ENCODE peak calls at places on chromosomes 5 and 9, in six cellular contexts. M is stimulated activated CD8-positive, alpha-beta memory T cell treated with anti-CD3 and anti-CD28 coated beads, Interleukin-12 subunit alpha, Interleukin-12 subunit beta, amount 100 ng/mL, for 4 hours; H is memory B cell; V is H9; S is T-helper 2 cell; L is ACHN. I is an unnamed sample.

GRCh38 chr5:77145666-77146065 is 58.6 kb upstream of the ZBED3 start:
- DNase-seq in H (no peak), V (no peak), S (no peak), M (no peak), L (peak; percentile 20), I (no peak)

GRCh38 chr9:13083973-13084528 is 195.4 kb downstream of the MPDZ start:
- DNase-seq in V (no peak), H (no peak), S (no peak), M (no peak), L (no peak), I (no peak)

GRCh38 chr5:80990971-80991370 is 30.8 kb downstream of the RASGRF2 start:
- DNase-seq in S (no peak), M (no peak), L (no peak), H (no peak), V (peak; percentile 80), I (peak; percentile 22)

GRCh38 chr5:16550316-16550952 is 66.4 kb downstream of the RETREG1 start:
- DNase-seq in M (no peak), V (peak; percentile 68), L (peak; percentile 64), S (no peak), H (peak; percentile 17), I (peak; percentile 56)

GRCh38 chr5:151068571-151069197 is 12.2 kb downstream of the TNIP1 start:
- DNase-seq in S (no peak), H (peak; percentile 30), V (no peak), M (no peak), L (no peak), I (no peak)

GRCh38 chr9:89218040-89218928 is 39.7 kb upstream of the SHC3 start:
- DNase-seq in S (no peak), H (no peak), L (no peak), M (no peak), V (no peak), I (no peak)

GRCh38 chr5:134545070-134545868 is 19.8 kb downstream of the JADE2 start:
- DNase-seq in L (no peak), V (no peak), S (no peak), M (no peak), H (peak; percentile 40), I (no peak)

GRCh38 chr5:71697967-71698366 is 21.1 kb upstream of the CARTPT start:
- DNase-seq in V (peak; percentile 86), H (no peak), M (no peak), L (no peak), S (no peak), I (peak; percentile 79)

GRCh38 chr5:14726066-14726838 is 61.7 kb downstream of the OTULIN start:
- DNase-seq in H (no peak), V (no peak), M (no peak), L (no peak), S (no peak), I (no peak)

GRCh38 chr9:17528859-17529258 is 50.0 kb upstream of the SH3GL2 start:
- DNase-seq in L (peak; percentile 19), H (no peak), V (no peak), S (no peak), M (no peak), I (no peak)

GRCh38 chr5:172586118-172587060 is 54.7 kb upstream of the NEURL1B start:
- DNase-seq in V (peak; percentile 70), L (no peak), S (no peak), H (no peak), M (no peak), I (peak; percentile 67)

GRCh38 chr9:34624475-34624984 is 4.2 kb upstream of the DCTN3 start:
- DNase-seq in V (no peak), M (no peak), S (no peak), L (no peak), H (no peak), I (peak; percentile 34)

GRCh38 chr5:174317261-174317894 is 271.9 kb downstream of the NSG2 start:
- DNase-seq in S (no peak), H (no peak), V (peak; percentile 76), M (no peak), L (peak; percentile 47), I (peak; percentile 76)

GRCh38 chr5:146878471-146879172 is at the start of gene PPP2R2B:
- DNase-seq in M (peak; percentile 37), V (peak; percentile 86), L (no peak), S (no peak), H (no peak), I (peak; percentile 70)

GRCh38 chr9:131546336-131547084 is 1.2 kb downstream of the PRRT1B start:
- DNase-seq in H (no peak), L (no peak), M (no peak), S (no peak), V (no peak), I (peak; percentile 69)

GRCh38 chr5:154945695-154946301 is 4.9 kb downstream of the MRPL22 start:
- DNase-seq in L (peak; percentile 19), V (no peak), S (no peak), M (no peak), H (no peak), I (no peak)

GRCh38 chr5:178131446-178131996 is 707 bp downstream of the RMND5B start:
- DNase-seq in H (no peak), V (no peak), M (no peak), S (no peak), L (no peak), I (no peak)

GRCh38 chr5:120516799-120517198 is 52.7 kb downstream of the PRR16 start:
- DNase-seq in S (no peak), M (no peak), V (no peak), L (no peak), H (no peak), I (no peak)

GRCh38 chr9:83675466-83675865 is 32.3 kb downstream of the UBQLN1 start:
- DNase-seq in M (no peak), H (no peak), L (no peak), S (no peak), V (no peak), I (no peak)

GRCh38 chr5:9051779-9052178 is 494.1 kb downstream of the SEMA5A start:
- DNase-seq in V (no peak), H (no peak), L (no peak), M (no peak), S (no peak), I (no peak)

GRCh38 chr5:143066556-143067281 is 296.5 kb downstream of the ARHGAP26 start:
- DNase-seq in H (no peak), L (no peak), M (no peak), S (no peak), V (no peak), I (no peak)

GRCh38 chr5:176447538-176447981 is 625 bp upstream of the FAF2 start:
- DNase-seq in S (no peak), H (no peak), L (no peak), M (no peak), V (no peak), I (peak; percentile 63)